ENCODE peak calls at places on chromosomes 3 and 15, in five cellular contexts. V is effector CD4-positive, alpha-beta T cell; R is right cardiac atrium; U is fibroblast of mammary gland; J is mucosa of descending colon. E is an unnamed sample.

GRCh38 chr3:64889991-64890390 is 202.2 kb upstream of the ADAMTS9 start:
- DNase-seq in V (no peak), R (peak), U (no peak), J (peak), E (no peak)

GRCh38 chr3:23949784-23950183 is 4.7 kb downstream of the NR1D2 start:
- DNase-seq in V (no peak), R (peak), U (no peak), J (no peak), E (no peak)

GRCh38 chr15:51672913-51673857 is 8.1 kb upstream of the SCG3 start:
- DNase-seq in V (no peak), R (no peak), U (no peak), J (no peak), E (no peak)

GRCh38 chr3:45143673-45144670 is 2.2 kb downstream of the CDCP1 start:
- DNase-seq in V (no peak), R (no peak), U (no peak), J (no peak), E (peak)

GRCh38 chr15:35206060-35206675 is 121.1 kb upstream of the NANOGP8 start:
- DNase-seq in V (no peak), R (no peak), U (peak), J (no peak), E (peak)

GRCh38 chr3:124747111-124747981 is 17.1 kb downstream of the UMPS start:
- DNase-seq in V (no peak), R (no peak), U (no peak), J (no peak), E (no peak)

GRCh38 chr3:157499342-157499963 is 3.8 kb downstream of the VEPH1 start:
- DNase-seq in V (no peak), R (no peak), U (no peak), J (peak), E (peak)

GRCh38 chr15:101207867-101208288 is 44.0 kb downstream of the CHSY1 start:
- DNase-seq in V (no peak), R (no peak), U (peak), J (no peak), E (peak)

GRCh38 chr3:46848271-46849097 is 14.8 kb downstream of the MYL3 start:
- DNase-seq in V (no peak), R (peak), U (peak), J (peak), E (peak)

GRCh38 chr3:73144276-73144675 is 82.8 kb downstream of the EBLN2 start:
- DNase-seq in V (no peak), R (peak), U (peak), J (no peak), E (no peak)

GRCh38 chr15:43911235-43911661 is 84.4 kb downstream of the WDR76 start:
- DNase-seq in V (no peak), R (peak), U (peak), J (no peak), E (peak)

GRCh38 chr15:31197497-31198414 is 96.2 kb upstream of the TRPM1 start:
- DNase-seq in V (no peak), R (no peak), U (peak), J (peak), E (no peak)

GRCh38 chr3:66405701-66406091 is 95.1 kb downstream of the LRIG1 start:
- DNase-seq in V (no peak), R (no peak), U (peak), J (no peak), E (peak)

GRCh38 chr15:87952736-87953135 is 303.8 kb downstream of the NTRK3 start:
- DNase-seq in V (no peak), R (no peak), U (no peak), J (no peak), E (no peak)

GRCh38 chr3:72633101-72633500 is 215.1 kb downstream of the SHQ1 start:
- DNase-seq in V (no peak), R (no peak), U (peak), J (no peak), E (no peak)

GRCh38 chr3:80087769-80088168 is 320.0 kb upstream of the ROBO1 start:
- DNase-seq in V (no peak), R (no peak), U (peak), J (no peak), E (peak)

GRCh38 chr3:157290761-157291160 is 130.8 kb upstream of the CCNL1 start:
- DNase-seq in V (no peak), R (no peak), U (peak), J (no peak), E (peak)

GRCh38 chr3:17115186-17115585 is 230.4 kb downstream of the PLCL2 start:
- DNase-seq in V (no peak), R (no peak), U (peak), J (no peak), E (peak)

GRCh38 chr15:100873029-100873677 is 6.5 kb upstream of the ALDH1A3 start:
- DNase-seq in V (peak), R (no peak), U (peak), J (no peak), E (peak)

GRCh38 chr15:78193731-78194567 is 40.4 kb downstream of the ACSBG1 start:
- DNase-seq in V (no peak), R (no peak), U (no peak), J (no peak), E (no peak)

GRCh38 chr3:23390446-23390845 is 187.3 kb downstream of the UBE2E2 start:
- DNase-seq in V (no peak), R (no peak), U (no peak), J (no peak), E (no peak)

GRCh38 chr3:60403866-60404265 is 847.4 kb downstream of the FHIT start:
- DNase-seq in V (no peak), R (no peak), U (no peak), J (no peak), E (no peak)

GRCh38 chr3:168081171-168081771 is 14.5 kb downstream of the GOLIM4 start:
- DNase-seq in V (no peak), R (no peak), U (peak), J (no peak), E (no peak)

GRCh38 chr3:55406666-55407425 is 80.3 kb downstream of the WNT5A start:
- DNase-seq in V (no peak), R (no peak), U (peak), J (no peak), E (no peak)

E was measured in fibroblast of lung.